ENCODE peak calls at places on chromosomes 3 and 15, in eight cellular contexts. G is fibroblast of pulmonary artery, U is kidney epithelial cell, X is colonic mucosa, R is Peyer's patch, I is lower lobe of right lung, S is GM06990, M is AG04450. V is an unnamed sample.

GRCh38 chr3:18369561-18370185 is 55.5 kb downstream of the SATB1 start:
- DNase-seq in X (no peak), M (no peak), U (no peak), G (no peak), R (no peak), S (no peak), I (no peak), V (no peak)

GRCh38 chr15:59948924-59949613 is 55.0 kb upstream of the FOXB1 start:
- DNase-seq in G (no peak), U (no peak), X (no peak), S (no peak), R (no peak), M (no peak), I (no peak), V (no peak)

GRCh38 chr3:64674591-64675076 is 13.2 kb downstream of the ADAMTS9 start:
- DNase-seq in S (no peak), M (no peak), U (peak; percentile 87), I (no peak), G (no peak), R (no peak), X (no peak), V (no peak)

GRCh38 chr15:38991126-38991525 is 426.5 kb upstream of the RASGRP1 start:
- DNase-seq in U (no peak), I (no peak), R (no peak), M (no peak), G (peak; percentile 82), S (no peak), X (no peak), V (no peak)

GRCh38 chr3:115401298-115401697 is 222.0 kb upstream of the GAP43 start:
- DNase-seq in M (peak; percentile 66), U (no peak), X (no peak), G (peak; percentile 91), I (no peak), R (no peak), S (no peak), V (no peak)

GRCh38 chr3:10410383-10411002 is 89.6 kb upstream of the SEC13 start:
- DNase-seq in R (no peak), U (no peak), G (no peak), M (no peak), X (no peak), I (peak; percentile 27), S (no peak), V (no peak)

GRCh38 chr3:52108302-52109232 is 45.7 kb downstream of the POC1A start:
- DNase-seq in I (peak; percentile 23), U (no peak), X (no peak), M (no peak), G (peak; percentile 49), R (no peak), S (no peak), V (no peak)

GRCh38 chr3:162765524-162765923 is 1268.9 kb downstream of the OTOL1 start:
- DNase-seq in X (no peak), R (no peak), I (no peak), U (no peak), M (no peak), G (no peak), S (no peak), V (no peak)

GRCh38 chr3:15290731-15291130 is 41.7 kb downstream of the SH3BP5 start:
- DNase-seq in R (no peak), I (no peak), G (no peak), S (no peak), X (no peak), M (no peak), U (no peak), V (peak; percentile 44)

GRCh38 chr15:37758412-37758811 is 176.0 kb upstream of the TMCO5A start:
- DNase-seq in X (peak; percentile 55), S (no peak), U (no peak), G (no peak), M (no peak), I (no peak), R (peak; percentile 77), V (no peak)

GRCh38 chr15:66504563-66505429 is at the start of the genes RPL4 and ZWILCH:
- DNase-seq in U (peak; percentile 63), I (peak; percentile 88), M (peak; percentile 74), S (peak; percentile 90), X (peak; percentile 85), G (peak; percentile 91), R (peak; percentile 91), V (peak; percentile 95)

GRCh38 chr15:66505818-66506217 is 692 bp downstream of the ZWILCH start:
- DNase-seq in I (no peak), S (no peak), X (no peak), G (no peak), R (no peak), M (no peak), U (no peak), V (no peak)

GRCh38 chr15:66505430-66505811 is 295 bp downstream of the ZWILCH start:
- DNase-seq in X (no peak), I (no peak), M (no peak), S (no peak), G (peak; percentile 39), R (no peak), U (no peak), V (no peak)

GRCh38 chr15:66503780-66504562 is 684 bp downstream of the RPL4 start:
- DNase-seq in G (no peak), R (no peak), U (no peak), S (no peak), X (no peak), M (no peak), I (no peak), V (no peak)

DNA sequence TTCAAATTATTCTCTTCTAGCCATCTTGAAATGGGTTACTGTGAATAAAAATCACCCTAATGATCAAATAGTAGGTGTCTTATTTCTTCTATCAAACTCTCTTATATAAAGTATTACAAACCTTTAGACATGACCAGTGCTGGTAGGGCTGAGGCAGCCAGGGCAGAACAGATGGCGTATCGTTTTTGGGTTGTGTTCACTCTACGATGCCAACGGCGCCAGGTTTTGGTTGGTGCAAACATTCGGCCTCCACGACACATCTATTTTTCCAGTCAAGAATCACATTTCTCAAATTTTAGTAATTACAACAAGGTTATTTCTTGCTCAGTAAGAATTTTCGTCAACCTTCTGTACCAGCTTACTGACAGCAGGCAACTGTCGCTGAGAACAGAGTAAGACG is 2.2 kb downstream of the RPL4 start:
- DNase-seq in U (no peak), S (no peak), X (no peak), M (no peak), G (no peak), R (no peak), I (no peak), V (no peak)
- H3K4me3 ChIP-seq in U (peak overlapping the region; percentile 90), S (peak overlapping the region; percentile 99), X (no peak overlapping the region), M (peak overlapping the region; percentile 97), G (peak overlapping the region; percentile 88), R (peak overlapping the region; percentile 69), I (peak overlapping the region; percentile 99), V (peak overlapping the region; percentile 86)

GRCh38 chr15:93072440-93073394 is 16.3 kb downstream of the RGMA start:
- DNase-seq in G (peak; percentile 64), X (peak; percentile 65), R (peak; percentile 58), U (no peak), M (no peak), S (no peak), I (peak; percentile 82), V (no peak)
- TF ChIP-seq CTCF in G (no peak), X (no peak), R (no peak), U (no peak), M (no peak), S (no peak), I (no peak), V (no peak)

GRCh38 chr15:63389902-63390301 is 8.3 kb upstream of the CA12 start:
- DNase-seq in R (peak; percentile 94), X (peak; percentile 98), S (no peak), I (peak; percentile 77), G (no peak), U (no peak), M (no peak), V (peak; percentile 40)

GRCh38 chr15:63388511-63388910 is 6.9 kb upstream of the CA12 start:
- DNase-seq in I (no peak), S (no peak), X (no peak), R (peak; percentile 1), G (no peak), U (no peak), M (no peak), V (no peak)

GRCh38 chr15:63392355-63393009 is 10.8 kb upstream of the CA12 start:
- DNase-seq in I (no peak), X (peak; percentile 46), G (no peak), R (no peak), S (no peak), M (no peak), U (no peak), V (no peak)

GRCh38 chr15:63390689-63391088 is 9.0 kb upstream of the CA12 start:
- DNase-seq in U (no peak), I (no peak), G (no peak), X (no peak), M (no peak), S (no peak), R (no peak), V (no peak)

GRCh38 chr15:63391669-63392354 is 10.2 kb upstream of the CA12 start:
- DNase-seq in S (no peak), M (no peak), I (no peak), U (no peak), R (no peak), X (no peak), G (no peak), V (no peak)
- H3K4me3 ChIP-seq in S (no peak overlapping the region), M (no peak overlapping the region), I (no peak overlapping the region), U (no peak overlapping the region), R (no peak overlapping the region), X (no peak overlapping the region), G (no peak overlapping the region), V (no peak overlapping the region)

DNA sequence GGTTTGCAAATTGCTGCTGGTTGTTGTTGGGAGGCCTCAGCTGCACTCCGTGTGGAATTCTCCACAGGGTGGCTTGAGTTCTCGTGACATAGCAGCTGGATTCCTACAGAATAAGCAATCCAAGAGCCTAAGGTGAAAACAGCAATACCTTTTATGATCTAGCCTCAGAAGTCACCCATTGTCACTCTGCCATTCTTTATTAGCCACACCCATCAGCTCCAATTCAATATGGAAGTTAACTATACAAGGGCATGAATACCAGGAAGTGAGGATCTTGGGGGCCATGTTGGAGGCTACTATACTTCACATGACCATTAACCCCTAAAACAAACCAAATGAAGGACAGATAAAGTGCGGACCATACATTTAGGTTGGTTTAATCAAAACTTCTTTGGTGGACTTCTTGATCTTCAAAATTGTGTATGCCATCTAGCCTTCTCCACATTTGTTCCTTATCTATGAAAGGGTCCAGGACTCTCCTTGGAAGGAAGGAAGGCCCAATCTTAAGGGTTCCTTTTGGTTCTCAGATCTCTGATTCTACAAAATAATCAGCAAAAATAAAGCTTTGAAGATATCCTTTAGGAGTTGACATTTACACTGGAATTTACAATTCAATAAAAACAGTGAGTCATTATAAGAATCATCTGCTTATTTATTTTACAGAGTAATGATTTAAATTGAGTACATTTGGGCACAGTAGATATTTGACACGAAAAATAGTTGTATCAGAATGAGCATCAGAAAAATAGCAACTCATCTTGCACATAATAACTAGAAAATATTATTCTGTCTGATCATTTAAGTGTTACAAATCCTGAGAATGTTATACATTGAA is 21.5 kb downstream of the CIAO2A start:
- DNase-seq in G (peak; percentile 11), X (no peak), I (no peak), R (no peak), M (no peak), U (no peak), S (no peak), V (no peak)
- TF ChIP-seq CTCF in G (no peak), X (no peak), I (no peak), R (no peak), M (no peak), U (no peak), S (no peak), V (no peak)

GRCh38 chr3:113695426-113695817 is 1.0 kb downstream of the USF3 start:
- DNase-seq in G (peak; percentile 7), R (no peak), I (no peak), X (no peak), S (no peak), M (no peak), U (no peak), V (peak; percentile 10)
- H3K4me3 ChIP-seq in G (peak overlapping the region; percentile 72), R (peak overlapping the region; percentile 94), I (peak overlapping the region; percentile 79), X (peak overlapping the region; percentile 68), S (peak overlapping the region; percentile 71), M (peak overlapping the region; percentile 80), U (peak overlapping the region; percentile 86), V (peak overlapping the region; percentile 63)

V was measured in GM12865.